ENCODE peak calls at places on chromosomes 16 and 17, in seven cellular contexts. One of them, this sample, is unnamed.

GRCh38 chr16:31754998-31755615 is 118.5 kb upstream of the ZNF267 start:
- DNase-seq in H54: no peak
- DNase-seq in cardiac fibroblast: peak
- DNase-seq in ureter: no peak
- DNase-seq in NCI-H1105 treated with DMSO at 0.1 percent for 48 hours: no peak
- DNase-seq in activated CD4-positive, alpha-beta T cell treated with anti-CD3 and anti-CD28 coated beads, Interleukin-2, amount 50 U/mL, for 1 hour: no peak
- DNase-seq in foreskin melanocyte: no peak
- DNase-seq in this sample: no peak

GRCh38 chr16:77387075-77387474 is 47.8 kb downstream of the ADAMTS18 start:
- DNase-seq in H54: no peak
- DNase-seq in cardiac fibroblast: peak
- DNase-seq in ureter: no peak
- DNase-seq in NCI-H1105 treated with DMSO at 0.1 percent for 48 hours: no peak
- DNase-seq in activated CD4-positive, alpha-beta T cell treated with anti-CD3 and anti-CD28 coated beads, Interleukin-2, amount 50 U/mL, for 1 hour: no peak
- DNase-seq in foreskin melanocyte: no peak
- DNase-seq in this sample: no peak

GRCh38 chr17:79799174-79799537 is 2.3 kb upstream of the CBX8 start:
- DNase-seq in H54: no peak
- DNase-seq in cardiac fibroblast: no peak
- DNase-seq in ureter: no peak
- DNase-seq in NCI-H1105 treated with DMSO at 0.1 percent for 48 hours: no peak
- DNase-seq in activated CD4-positive, alpha-beta T cell treated with anti-CD3 and anti-CD28 coated beads, Interleukin-2, amount 50 U/mL, for 1 hour: no peak
- DNase-seq in foreskin melanocyte: no peak
- DNase-seq in this sample: no peak

GRCh38 chr17:57984226-57984890 is 3.7 kb downstream of the VEZF1 start:
- DNase-seq in H54: no peak
- DNase-seq in cardiac fibroblast: no peak
- DNase-seq in ureter: no peak
- DNase-seq in NCI-H1105 treated with DMSO at 0.1 percent for 48 hours: no peak
- DNase-seq in activated CD4-positive, alpha-beta T cell treated with anti-CD3 and anti-CD28 coated beads, Interleukin-2, amount 50 U/mL, for 1 hour: no peak
- DNase-seq in foreskin melanocyte: no peak
- DNase-seq in this sample: no peak

GRCh38 chr17:66944365-66945203 is 19.9 kb upstream of the CACNG4 start:
- DNase-seq in H54: no peak
- DNase-seq in cardiac fibroblast: no peak
- DNase-seq in ureter: no peak
- DNase-seq in NCI-H1105 treated with DMSO at 0.1 percent for 48 hours: peak
- DNase-seq in activated CD4-positive, alpha-beta T cell treated with anti-CD3 and anti-CD28 coated beads, Interleukin-2, amount 50 U/mL, for 1 hour: no peak
- DNase-seq in foreskin melanocyte: no peak
- DNase-seq in this sample: no peak

GRCh38 chr17:83186751-83187421 is 107.5 kb downstream of the METRNL start:
- DNase-seq in H54: no peak
- DNase-seq in cardiac fibroblast: no peak
- DNase-seq in ureter: peak
- DNase-seq in NCI-H1105 treated with DMSO at 0.1 percent for 48 hours: no peak
- DNase-seq in activated CD4-positive, alpha-beta T cell treated with anti-CD3 and anti-CD28 coated beads, Interleukin-2, amount 50 U/mL, for 1 hour: no peak
- DNase-seq in foreskin melanocyte: no peak
- DNase-seq in this sample: no peak

GRCh38 chr17:283911-284675 is 68.5 kb downstream of the RPH3AL start:
- DNase-seq in H54: no peak
- DNase-seq in cardiac fibroblast: no peak
- DNase-seq in ureter: peak
- DNase-seq in NCI-H1105 treated with DMSO at 0.1 percent for 48 hours: no peak
- DNase-seq in activated CD4-positive, alpha-beta T cell treated with anti-CD3 and anti-CD28 coated beads, Interleukin-2, amount 50 U/mL, for 1 hour: no peak
- DNase-seq in foreskin melanocyte: no peak
- DNase-seq in this sample: no peak

GRCh38 chr17:3935140-3935542 is 18.9 kb upstream of the P2RX1 start:
- DNase-seq in H54: no peak
- DNase-seq in cardiac fibroblast: peak
- DNase-seq in ureter: peak
- DNase-seq in NCI-H1105 treated with DMSO at 0.1 percent for 48 hours: peak
- DNase-seq in activated CD4-positive, alpha-beta T cell treated with anti-CD3 and anti-CD28 coated beads, Interleukin-2, amount 50 U/mL, for 1 hour: peak
- DNase-seq in foreskin melanocyte: no peak
- DNase-seq in this sample: peak

GRCh38 chr17:81552244-81553017 is at the start of gene FAAP100:
- DNase-seq in H54: peak
- DNase-seq in cardiac fibroblast: peak
- DNase-seq in ureter: peak
- DNase-seq in NCI-H1105 treated with DMSO at 0.1 percent for 48 hours: peak
- DNase-seq in activated CD4-positive, alpha-beta T cell treated with anti-CD3 and anti-CD28 coated beads, Interleukin-2, amount 50 U/mL, for 1 hour: peak
- DNase-seq in foreskin melanocyte: peak
- DNase-seq in this sample: peak

GRCh38 chr17:78804777-78805176 is 22.7 kb upstream of the CYTH1 start:
- DNase-seq in H54: no peak
- DNase-seq in cardiac fibroblast: no peak
- DNase-seq in ureter: no peak
- DNase-seq in NCI-H1105 treated with DMSO at 0.1 percent for 48 hours: no peak
- DNase-seq in activated CD4-positive, alpha-beta T cell treated with anti-CD3 and anti-CD28 coated beads, Interleukin-2, amount 50 U/mL, for 1 hour: no peak
- DNase-seq in foreskin melanocyte: no peak
- DNase-seq in this sample: no peak

GRCh38 chr17:22460461-22461063 is 768.2 kb downstream of the KCNJ18 start:
- DNase-seq in H54: no peak
- DNase-seq in cardiac fibroblast: no peak
- DNase-seq in ureter: no peak
- DNase-seq in NCI-H1105 treated with DMSO at 0.1 percent for 48 hours: no peak
- DNase-seq in activated CD4-positive, alpha-beta T cell treated with anti-CD3 and anti-CD28 coated beads, Interleukin-2, amount 50 U/mL, for 1 hour: no peak
- DNase-seq in foreskin melanocyte: no peak
- DNase-seq in this sample: no peak

GRCh38 chr17:31134526-31134925 is 39.7 kb downstream of the NF1 start:
- DNase-seq in H54: no peak
- DNase-seq in cardiac fibroblast: no peak
- DNase-seq in ureter: no peak
- DNase-seq in NCI-H1105 treated with DMSO at 0.1 percent for 48 hours: no peak
- DNase-seq in activated CD4-positive, alpha-beta T cell treated with anti-CD3 and anti-CD28 coated beads, Interleukin-2, amount 50 U/mL, for 1 hour: no peak
- DNase-seq in foreskin melanocyte: peak
- DNase-seq in this sample: no peak

GRCh38 chr17:72297326-72298115 is 176.7 kb downstream of the SOX9 start:
- DNase-seq in H54: peak
- DNase-seq in cardiac fibroblast: peak
- DNase-seq in ureter: no peak
- DNase-seq in NCI-H1105 treated with DMSO at 0.1 percent for 48 hours: no peak
- DNase-seq in activated CD4-positive, alpha-beta T cell treated with anti-CD3 and anti-CD28 coated beads, Interleukin-2, amount 50 U/mL, for 1 hour: no peak
- DNase-seq in foreskin melanocyte: no peak
- DNase-seq in this sample: peak

GRCh38 chr17:67208232-67208631 is 36.8 kb downstream of the HELZ start:
- DNase-seq in H54: no peak
- DNase-seq in cardiac fibroblast: no peak
- DNase-seq in ureter: no peak
- DNase-seq in NCI-H1105 treated with DMSO at 0.1 percent for 48 hours: no peak
- DNase-seq in activated CD4-positive, alpha-beta T cell treated with anti-CD3 and anti-CD28 coated beads, Interleukin-2, amount 50 U/mL, for 1 hour: no peak
- DNase-seq in foreskin melanocyte: no peak
- DNase-seq in this sample: no peak

GRCh38 chr16:62276632-62277031 is 240.4 kb upstream of the CDH8 start:
- DNase-seq in H54: no peak
- DNase-seq in cardiac fibroblast: no peak
- DNase-seq in ureter: no peak
- DNase-seq in NCI-H1105 treated with DMSO at 0.1 percent for 48 hours: no peak
- DNase-seq in activated CD4-positive, alpha-beta T cell treated with anti-CD3 and anti-CD28 coated beads, Interleukin-2, amount 50 U/mL, for 1 hour: no peak
- DNase-seq in foreskin melanocyte: no peak
- DNase-seq in this sample: no peak

GRCh38 chr17:55133583-55133982 is 131.2 kb upstream of the HLF start:
- DNase-seq in H54: no peak
- DNase-seq in cardiac fibroblast: no peak
- DNase-seq in ureter: no peak
- DNase-seq in NCI-H1105 treated with DMSO at 0.1 percent for 48 hours: no peak
- DNase-seq in activated CD4-positive, alpha-beta T cell treated with anti-CD3 and anti-CD28 coated beads, Interleukin-2, amount 50 U/mL, for 1 hour: no peak
- DNase-seq in foreskin melanocyte: no peak
- DNase-seq in this sample: no peak

GRCh38 chr17:63622571-63623390 is 564 bp downstream of the MAP3K3 start:
- DNase-seq in H54: peak
- DNase-seq in cardiac fibroblast: peak
- DNase-seq in ureter: peak
- DNase-seq in NCI-H1105 treated with DMSO at 0.1 percent for 48 hours: peak
- DNase-seq in activated CD4-positive, alpha-beta T cell treated with anti-CD3 and anti-CD28 coated beads, Interleukin-2, amount 50 U/mL, for 1 hour: peak
- DNase-seq in foreskin melanocyte: peak
- DNase-seq in this sample: peak

GRCh38 chr17:32780721-32781120 is 96.2 kb downstream of the MYO1D start:
- DNase-seq in H54: no peak
- DNase-seq in cardiac fibroblast: no peak
- DNase-seq in ureter: no peak
- DNase-seq in NCI-H1105 treated with DMSO at 0.1 percent for 48 hours: no peak
- DNase-seq in activated CD4-positive, alpha-beta T cell treated with anti-CD3 and anti-CD28 coated beads, Interleukin-2, amount 50 U/mL, for 1 hour: no peak
- DNase-seq in foreskin melanocyte: no peak
- DNase-seq in this sample: no peak

GRCh38 chr16:28180660-28181556 is 30.9 kb downstream of the XPO6 start:
- DNase-seq in H54: no peak
- DNase-seq in cardiac fibroblast: peak
- DNase-seq in ureter: no peak
- DNase-seq in NCI-H1105 treated with DMSO at 0.1 percent for 48 hours: no peak
- DNase-seq in activated CD4-positive, alpha-beta T cell treated with anti-CD3 and anti-CD28 coated beads, Interleukin-2, amount 50 U/mL, for 1 hour: no peak
- DNase-seq in foreskin melanocyte: peak
- DNase-seq in this sample: peak

GRCh38 chr17:78802459-78802858 is 20.4 kb upstream of the CYTH1 start:
- DNase-seq in H54: no peak
- DNase-seq in cardiac fibroblast: no peak
- DNase-seq in ureter: no peak
- DNase-seq in NCI-H1105 treated with DMSO at 0.1 percent for 48 hours: no peak
- DNase-seq in activated CD4-positive, alpha-beta T cell treated with anti-CD3 and anti-CD28 coated beads, Interleukin-2, amount 50 U/mL, for 1 hour: no peak
- DNase-seq in foreskin melanocyte: no peak
- DNase-seq in this sample: no peak

GRCh38 chr16:85844786-85845185 is 45.3 kb downstream of the COX4I1 start:
- DNase-seq in H54: no peak
- DNase-seq in cardiac fibroblast: no peak
- DNase-seq in ureter: no peak
- DNase-seq in NCI-H1105 treated with DMSO at 0.1 percent for 48 hours: no peak
- DNase-seq in activated CD4-positive, alpha-beta T cell treated with anti-CD3 and anti-CD28 coated beads, Interleukin-2, amount 50 U/mL, for 1 hour: no peak
- DNase-seq in foreskin melanocyte: no peak
- DNase-seq in this sample: no peak